ENCODE peak calls at places on chromosomes 11 and 22, in eight cellular contexts. One of them, this sample, is unnamed.

GRCh38 chr11:16607675-16608644 is 130.5 kb upstream of the C11orf58 start:
- DNase-seq in fibroblast of mammary gland: no peak
- DNase-seq in RWPE1: peak; percentile 55
- DNase-seq in neural progenitor cell: peak; percentile 90
- DNase-seq in kidney epithelial cell: no peak
- DNase-seq in fibroblast of pulmonary artery: peak; percentile 49
- DNase-seq in prostate gland: peak; percentile 69
- DNase-seq in foreskin fibroblast: no peak
- DNase-seq in this sample: peak; percentile 58

GRCh38 chr22:40797427-40797826 is 21.7 kb downstream of the SLC25A17 start:
- DNase-seq in fibroblast of pulmonary artery: peak; percentile 11
- DNase-seq in prostate gland: no peak
- DNase-seq in neural progenitor cell: no peak
- DNase-seq in kidney epithelial cell: no peak
- DNase-seq in fibroblast of mammary gland: peak; percentile 52
- DNase-seq in foreskin fibroblast: no peak
- DNase-seq in RWPE1: no peak
- DNase-seq in this sample: no peak

GRCh38 chr11:2868604-2869526 is 16.7 kb downstream of the CDKN1C start:
- DNase-seq in RWPE1: no peak
- DNase-seq in prostate gland: no peak
- DNase-seq in foreskin fibroblast: no peak
- DNase-seq in kidney epithelial cell: no peak
- DNase-seq in neural progenitor cell: peak; percentile 62
- DNase-seq in fibroblast of pulmonary artery: no peak
- DNase-seq in fibroblast of mammary gland: no peak
- DNase-seq in this sample: no peak

GRCh38 chr22:28031383-28031922 is 112.4 kb upstream of the PITPNB start:
- DNase-seq in fibroblast of mammary gland: no peak
- DNase-seq in kidney epithelial cell: no peak
- DNase-seq in fibroblast of pulmonary artery: no peak
- DNase-seq in foreskin fibroblast: no peak
- DNase-seq in RWPE1: no peak
- DNase-seq in neural progenitor cell: no peak
- DNase-seq in prostate gland: no peak
- DNase-seq in this sample: no peak

GRCh38 chr22:25448435-25449051 is 115.9 kb upstream of the GRK3 start:
- DNase-seq in neural progenitor cell: peak; percentile 28
- DNase-seq in kidney epithelial cell: no peak
- DNase-seq in fibroblast of pulmonary artery: peak; percentile 21
- DNase-seq in foreskin fibroblast: peak; percentile 11
- DNase-seq in prostate gland: no peak
- DNase-seq in RWPE1: no peak
- DNase-seq in fibroblast of mammary gland: peak; percentile 21
- DNase-seq in this sample: peak; percentile 8

GRCh38 chr11:68439355-68440065 is 21.0 kb upstream of the PPP6R3 start:
- DNase-seq in neural progenitor cell: peak; percentile 50
- DNase-seq in kidney epithelial cell: no peak
- DNase-seq in fibroblast of mammary gland: no peak
- DNase-seq in foreskin fibroblast: peak; percentile 26
- DNase-seq in prostate gland: no peak
- DNase-seq in RWPE1: no peak
- DNase-seq in fibroblast of pulmonary artery: no peak
- DNase-seq in this sample: no peak

GRCh38 chr11:102430158-102430836 is 22.3 kb downstream of the TMEM123 start:
- DNase-seq in prostate gland: no peak
- DNase-seq in fibroblast of mammary gland: peak; percentile 44
- DNase-seq in RWPE1: no peak
- DNase-seq in neural progenitor cell: no peak
- DNase-seq in fibroblast of pulmonary artery: no peak
- DNase-seq in foreskin fibroblast: no peak
- DNase-seq in kidney epithelial cell: no peak
- DNase-seq in this sample: no peak

GRCh38 chr11:29809121-29809520 is 207.7 kb downstream of the KCNA4 start:
- DNase-seq in RWPE1: peak; percentile 70
- DNase-seq in kidney epithelial cell: no peak
- DNase-seq in foreskin fibroblast: no peak
- DNase-seq in neural progenitor cell: no peak
- DNase-seq in fibroblast of mammary gland: no peak
- DNase-seq in fibroblast of pulmonary artery: peak; percentile 58
- DNase-seq in prostate gland: no peak
- DNase-seq in this sample: peak; percentile 30

GRCh38 chr11:108915666-108916065 is 250.8 kb downstream of the DDX10 start:
- DNase-seq in fibroblast of mammary gland: no peak
- DNase-seq in kidney epithelial cell: no peak
- DNase-seq in prostate gland: no peak
- DNase-seq in RWPE1: no peak
- DNase-seq in neural progenitor cell: no peak
- DNase-seq in fibroblast of pulmonary artery: peak; percentile 40
- DNase-seq in foreskin fibroblast: no peak
- DNase-seq in this sample: no peak

GRCh38 chr11:119025099-119025473 is 5.6 kb downstream of the SLC37A4 start:
- DNase-seq in kidney epithelial cell: no peak
- DNase-seq in neural progenitor cell: no peak
- DNase-seq in fibroblast of mammary gland: no peak
- DNase-seq in foreskin fibroblast: no peak
- DNase-seq in RWPE1: no peak
- DNase-seq in prostate gland: no peak
- DNase-seq in fibroblast of pulmonary artery: no peak
- DNase-seq in this sample: no peak

GRCh38 chr22:19703869-19704268 is 10.4 kb upstream of the SEPTIN5 start:
- DNase-seq in neural progenitor cell: no peak
- DNase-seq in prostate gland: no peak
- DNase-seq in kidney epithelial cell: no peak
- DNase-seq in fibroblast of pulmonary artery: no peak
- DNase-seq in fibroblast of mammary gland: no peak
- DNase-seq in RWPE1: no peak
- DNase-seq in foreskin fibroblast: no peak
- DNase-seq in this sample: no peak

GRCh38 chr22:39214383-39215069 is 30.3 kb downstream of the PDGFB start:
- DNase-seq in fibroblast of pulmonary artery: no peak
- DNase-seq in foreskin fibroblast: peak; percentile 16
- DNase-seq in kidney epithelial cell: peak; percentile 77
- DNase-seq in prostate gland: peak; percentile 32
- DNase-seq in fibroblast of mammary gland: peak; percentile 5
- DNase-seq in neural progenitor cell: peak; percentile 77
- DNase-seq in RWPE1: peak; percentile 77
- DNase-seq in this sample: peak; percentile 70

GRCh38 chr11:10895285-10895684 is 37.4 kb upstream of the ZBED5 start:
- DNase-seq in foreskin fibroblast: peak; percentile 55
- DNase-seq in fibroblast of pulmonary artery: no peak
- DNase-seq in RWPE1: no peak
- DNase-seq in neural progenitor cell: no peak
- DNase-seq in prostate gland: no peak
- DNase-seq in fibroblast of mammary gland: no peak
- DNase-seq in kidney epithelial cell: no peak
- DNase-seq in this sample: no peak

GRCh38 chr22:37063436-37064420 is 12.2 kb downstream of the KCTD17 start:
- DNase-seq in neural progenitor cell: no peak
- DNase-seq in fibroblast of pulmonary artery: no peak
- DNase-seq in foreskin fibroblast: no peak
- DNase-seq in fibroblast of mammary gland: no peak
- DNase-seq in RWPE1: no peak
- DNase-seq in prostate gland: no peak
- DNase-seq in kidney epithelial cell: no peak
- DNase-seq in this sample: no peak

GRCh38 chr11:86978756-86979608 is 23.8 kb upstream of the FZD4 start:
- DNase-seq in prostate gland: no peak
- DNase-seq in kidney epithelial cell: no peak
- DNase-seq in neural progenitor cell: peak; percentile 12
- DNase-seq in fibroblast of pulmonary artery: peak; percentile 73
- DNase-seq in foreskin fibroblast: no peak
- DNase-seq in fibroblast of mammary gland: peak; percentile 62
- DNase-seq in RWPE1: peak; percentile 26
- DNase-seq in this sample: peak; percentile 60

GRCh38 chr11:101185985-101186384 is 56.4 kb upstream of the PGR start:
- DNase-seq in RWPE1: no peak
- DNase-seq in fibroblast of pulmonary artery: no peak
- DNase-seq in fibroblast of mammary gland: no peak
- DNase-seq in foreskin fibroblast: no peak
- DNase-seq in prostate gland: no peak
- DNase-seq in neural progenitor cell: no peak
- DNase-seq in kidney epithelial cell: no peak
- DNase-seq in this sample: no peak

GRCh38 chr11:101188801-101189200 is 59.2 kb upstream of the PGR start:
- DNase-seq in fibroblast of mammary gland: no peak
- DNase-seq in prostate gland: no peak
- DNase-seq in neural progenitor cell: no peak
- DNase-seq in kidney epithelial cell: no peak
- DNase-seq in fibroblast of pulmonary artery: no peak
- DNase-seq in foreskin fibroblast: no peak
- DNase-seq in RWPE1: no peak
- DNase-seq in this sample: no peak

GRCh38 chr11:101187748-101188147 is 58.1 kb upstream of the PGR start:
- DNase-seq in RWPE1: no peak
- DNase-seq in fibroblast of mammary gland: no peak
- DNase-seq in foreskin fibroblast: no peak
- DNase-seq in neural progenitor cell: no peak
- DNase-seq in fibroblast of pulmonary artery: no peak
- DNase-seq in kidney epithelial cell: no peak
- DNase-seq in prostate gland: no peak
- DNase-seq in this sample: no peak

GRCh38 chr11:101188173-101188572 is 58.6 kb upstream of the PGR start:
- DNase-seq in RWPE1: no peak
- DNase-seq in prostate gland: no peak
- DNase-seq in foreskin fibroblast: no peak
- DNase-seq in fibroblast of mammary gland: peak; percentile 52
- DNase-seq in kidney epithelial cell: no peak
- DNase-seq in neural progenitor cell: no peak
- DNase-seq in fibroblast of pulmonary artery: peak; percentile 17
- DNase-seq in this sample: no peak
- TF ChIP-seq CTCF in RWPE1: no peak
- TF ChIP-seq CTCF in prostate gland: no peak
- TF ChIP-seq CTCF in foreskin fibroblast: no peak
- TF ChIP-seq CTCF in fibroblast of mammary gland: no peak
- TF ChIP-seq CTCF in kidney epithelial cell: no peak
- TF ChIP-seq CTCF in neural progenitor cell: no peak
- TF ChIP-seq CTCF in fibroblast of pulmonary artery: no peak
- TF ChIP-seq CTCF in this sample: no peak

DNA sequence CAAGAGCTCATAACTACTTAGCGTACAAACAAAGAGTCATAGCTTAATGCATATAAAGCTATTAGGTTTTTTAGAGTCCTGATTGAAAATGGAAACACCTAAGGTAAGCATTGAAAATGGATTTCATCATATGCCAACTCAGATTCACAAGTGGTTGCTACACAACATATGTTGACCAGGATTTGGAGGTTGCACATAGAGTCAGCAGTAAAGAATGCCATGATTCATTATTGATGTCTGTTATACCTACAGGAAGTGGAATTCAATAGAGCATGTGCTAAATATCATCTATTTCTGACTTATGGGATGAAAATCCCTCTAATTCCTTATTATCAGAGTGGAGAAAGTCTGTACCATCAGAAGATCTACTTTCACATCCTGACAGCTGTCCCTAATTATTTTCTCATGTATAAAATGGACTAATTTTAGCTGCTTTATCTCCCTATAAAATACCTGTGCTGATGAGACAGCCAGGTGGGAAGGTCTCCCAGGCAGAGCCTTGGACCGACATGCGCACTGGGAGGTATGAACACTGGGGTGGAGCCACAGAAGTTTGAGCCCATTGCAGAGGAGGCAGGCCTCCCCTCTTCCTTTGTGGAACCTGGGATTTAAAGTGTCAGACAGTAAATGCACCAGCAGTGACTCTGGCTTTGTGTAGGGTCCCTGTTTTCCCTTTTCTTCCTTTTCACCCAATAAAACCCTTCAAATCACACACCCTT is 204.2 kb downstream of the AASDHPPT start:
- DNase-seq in prostate gland: no peak
- DNase-seq in kidney epithelial cell: peak; percentile 80
- DNase-seq in foreskin fibroblast: peak; percentile 83
- DNase-seq in neural progenitor cell: no peak
- DNase-seq in fibroblast of pulmonary artery: peak; percentile 92
- DNase-seq in fibroblast of mammary gland: peak; percentile 89
- DNase-seq in RWPE1: peak; percentile 79
- DNase-seq in this sample: peak; percentile 84
- TF ChIP-seq CTCF in prostate gland: no peak
- TF ChIP-seq CTCF in kidney epithelial cell: no peak
- TF ChIP-seq CTCF in foreskin fibroblast: no peak
- TF ChIP-seq CTCF in neural progenitor cell: no peak
- TF ChIP-seq CTCF in fibroblast of pulmonary artery: no peak
- TF ChIP-seq CTCF in fibroblast of mammary gland: no peak
- TF ChIP-seq CTCF in RWPE1: no peak
- TF ChIP-seq CTCF in this sample: no peak

GRCh38 chr11:36305047-36305446 is 9.0 kb downstream of the PRR5L start:
- DNase-seq in kidney epithelial cell: no peak
- DNase-seq in fibroblast of pulmonary artery: no peak
- DNase-seq in RWPE1: no peak
- DNase-seq in fibroblast of mammary gland: no peak
- DNase-seq in neural progenitor cell: no peak
- DNase-seq in foreskin fibroblast: no peak
- DNase-seq in prostate gland: no peak
- DNase-seq in this sample: no peak

GRCh38 chr11:36308577-36308976 is 12.5 kb downstream of the PRR5L start:
- DNase-seq in fibroblast of pulmonary artery: no peak
- DNase-seq in neural progenitor cell: no peak
- DNase-seq in RWPE1: no peak
- DNase-seq in kidney epithelial cell: no peak
- DNase-seq in fibroblast of mammary gland: no peak
- DNase-seq in prostate gland: no peak
- DNase-seq in foreskin fibroblast: no peak
- DNase-seq in this sample: no peak

GRCh38 chr11:36309779-36310178 is 13.7 kb downstream of the PRR5L start:
- DNase-seq in foreskin fibroblast: no peak
- DNase-seq in neural progenitor cell: no peak
- DNase-seq in RWPE1: no peak
- DNase-seq in kidney epithelial cell: no peak
- DNase-seq in prostate gland: no peak
- DNase-seq in fibroblast of pulmonary artery: no peak
- DNase-seq in fibroblast of mammary gland: no peak
- DNase-seq in this sample: no peak

GRCh38 chr11:36304349-36304748 is 8.3 kb downstream of the PRR5L start:
- DNase-seq in fibroblast of mammary gland: no peak
- DNase-seq in foreskin fibroblast: no peak
- DNase-seq in neural progenitor cell: no peak
- DNase-seq in prostate gland: no peak
- DNase-seq in fibroblast of pulmonary artery: no peak
- DNase-seq in RWPE1: no peak
- DNase-seq in kidney epithelial cell: no peak
- DNase-seq in this sample: no peak

DNA sequence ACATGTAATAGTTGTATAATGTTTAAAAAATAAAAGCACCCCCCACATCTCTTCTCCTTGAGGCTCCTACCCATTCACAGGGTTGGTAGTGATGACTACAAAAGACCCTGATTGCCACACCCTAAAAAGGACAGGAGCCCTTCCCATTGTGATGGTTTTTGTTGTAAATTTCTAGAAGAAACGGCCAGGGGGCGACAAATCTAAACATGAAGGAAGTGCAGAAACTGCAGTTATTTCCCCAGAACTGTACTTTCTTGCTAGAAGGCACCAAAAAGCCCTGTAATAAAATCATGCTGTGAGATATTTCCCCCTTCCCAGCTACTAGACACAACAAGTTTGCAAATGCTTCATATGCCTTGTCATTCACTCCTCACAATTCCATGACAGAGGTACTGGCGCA is 10.8 kb downstream of the PRR5L start:
- DNase-seq in kidney epithelial cell: no peak
- DNase-seq in fibroblast of pulmonary artery: peak; percentile 74
- DNase-seq in RWPE1: no peak
- DNase-seq in foreskin fibroblast: no peak
- DNase-seq in fibroblast of mammary gland: peak; percentile 60
- DNase-seq in neural progenitor cell: peak; percentile 66
- DNase-seq in prostate gland: no peak
- DNase-seq in this sample: peak; percentile 65
- TF ChIP-seq CTCF in kidney epithelial cell: peak; percentile 66
- TF ChIP-seq CTCF in fibroblast of pulmonary artery: peak; percentile 69
- TF ChIP-seq CTCF in RWPE1: peak; percentile 26
- TF ChIP-seq CTCF in foreskin fibroblast: peak; percentile 56
- TF ChIP-seq CTCF in fibroblast of mammary gland: peak; percentile 59
- TF ChIP-seq CTCF in neural progenitor cell: peak; percentile 69
- TF ChIP-seq CTCF in prostate gland: no peak
- TF ChIP-seq CTCF in this sample: peak; percentile 45

GRCh38 chr11:121652982-121653381 is 200.2 kb upstream of the SORL1-AS1 start:
- DNase-seq in prostate gland: no peak
- DNase-seq in kidney epithelial cell: no peak
- DNase-seq in fibroblast of pulmonary artery: peak; percentile 39
- DNase-seq in RWPE1: no peak
- DNase-seq in foreskin fibroblast: no peak
- DNase-seq in fibroblast of mammary gland: peak; percentile 49
- DNase-seq in neural progenitor cell: peak; percentile 75
- DNase-seq in this sample: peak; percentile 16
- TF ChIP-seq CTCF in prostate gland: peak; percentile 7
- TF ChIP-seq CTCF in kidney epithelial cell: peak; percentile 31
- TF ChIP-seq CTCF in fibroblast of pulmonary artery: peak; percentile 43
- TF ChIP-seq CTCF in RWPE1: no peak
- TF ChIP-seq CTCF in foreskin fibroblast: peak; percentile 34
- TF ChIP-seq CTCF in fibroblast of mammary gland: peak; percentile 53
- TF ChIP-seq CTCF in neural progenitor cell: peak; percentile 72
- TF ChIP-seq CTCF in this sample: peak; percentile 11

This sample was measured in MCF 10A.